ENCODE peak calls at places on chromosomes 13 and 19, in four cellular contexts. Q, J, W and P are unnamed samples.

GRCh38 chr13:40595693-40596092 is 70.7 kb downstream of the FOXO1 start:
- DNase-seq in J (no peak), Q (no peak), W (no peak), P (no peak)

GRCh38 chr19:38250821-38251563 is 5.2 kb downstream of the PPP1R14A start:
- DNase-seq in Q (peak), J (peak), W (peak), P (no peak)

GRCh38 chr19:19406878-19407639 is 1.6 kb downstream of the GATAD2A start:
- DNase-seq in W (no peak), J (peak), Q (peak), P (peak)

GRCh38 chr13:35356572-35356971 is 119.9 kb downstream of the MAB21L1 start:
- DNase-seq in W (no peak), Q (no peak), J (no peak), P (no peak)

GRCh38 chr13:45364876-45365557 is 24.0 kb upstream of the TPT1 start:
- DNase-seq in J (no peak), Q (no peak), W (no peak), P (no peak)

GRCh38 chr13:100409132-100409531 is 179.5 kb downstream of the GGACT start:
- DNase-seq in J (no peak), Q (no peak), W (no peak), P (no peak)

GRCh38 chr13:65653548-65654078 is 1576.5 kb downstream of the PCDH9 start:
- DNase-seq in W (no peak), Q (no peak), J (no peak), P (no peak)

GRCh38 chr13:98089246-98089645 is 53.6 kb upstream of the FARP1 start:
- DNase-seq in W (no peak), J (no peak), Q (no peak), P (no peak)

DNA sequence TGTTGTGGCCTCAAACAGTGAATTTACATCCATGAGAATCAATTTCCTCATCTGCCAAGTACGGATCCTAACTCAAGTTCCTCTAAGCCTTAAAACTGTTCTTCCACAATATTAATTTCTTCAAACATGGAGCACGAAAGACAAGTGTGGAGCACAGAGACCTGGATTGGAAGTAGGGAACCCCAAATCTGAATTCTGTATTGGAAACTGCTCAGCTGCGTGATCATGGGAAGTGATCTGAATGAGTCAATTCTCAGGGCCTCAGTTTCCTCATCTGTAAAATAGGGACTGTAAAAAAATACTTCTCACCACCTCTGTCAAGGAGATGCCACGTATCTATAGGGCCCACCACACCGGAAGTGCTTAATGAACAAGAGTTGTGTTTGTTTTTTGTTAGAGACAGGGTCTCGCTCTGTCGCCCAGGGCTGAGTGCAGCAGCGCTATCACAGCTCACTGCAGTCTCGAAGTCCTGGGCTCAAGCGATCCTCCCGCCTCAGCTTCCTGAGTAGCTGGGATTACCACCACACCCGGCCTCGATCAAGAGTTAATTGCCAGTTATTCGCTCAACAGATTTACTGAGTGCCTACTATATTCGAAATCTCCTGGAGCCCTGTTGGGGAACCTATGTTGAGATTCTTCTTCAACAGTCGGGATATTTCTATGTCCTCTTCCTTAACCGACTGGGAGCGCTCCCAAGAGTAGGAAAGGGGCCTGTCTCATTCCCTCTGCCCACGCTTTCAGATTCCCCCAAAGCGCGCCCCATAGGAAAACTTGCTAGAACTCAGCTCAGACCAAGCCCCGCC is 1.6 kb downstream of the SERTAD3 start:
- DNase-seq in W (no peak), J (no peak), Q (no peak), P (no peak)
- TF ChIP-seq POLR2A in W (no peak), J (no peak), Q (no peak), P (no peak)

DNA sequence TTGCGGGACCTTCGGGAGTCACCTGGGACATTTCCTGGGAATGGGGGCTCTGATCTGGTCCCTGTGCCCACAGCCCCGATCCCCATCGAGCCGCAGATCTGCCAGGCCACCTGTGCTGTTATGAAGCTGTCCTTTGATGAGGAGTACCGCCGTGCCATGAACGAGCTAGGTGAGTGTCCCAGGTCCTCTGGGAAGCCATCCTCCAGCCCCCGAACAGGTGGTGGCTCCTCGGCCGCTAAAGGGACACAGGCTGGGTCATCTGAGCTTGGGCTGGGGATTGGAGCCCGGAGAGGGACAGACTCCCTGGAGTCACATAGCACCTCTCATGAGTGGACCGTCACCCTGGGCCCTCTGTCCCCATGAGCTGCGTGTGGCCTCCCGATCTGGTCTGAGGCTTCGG is 8.0 kb downstream of the APC2 start:
- DNase-seq in W (no peak), J (no peak), Q (no peak), P (no peak)
- TF ChIP-seq POLR2A in W (no peak), J (no peak), Q (no peak), P (no peak)

DNA sequence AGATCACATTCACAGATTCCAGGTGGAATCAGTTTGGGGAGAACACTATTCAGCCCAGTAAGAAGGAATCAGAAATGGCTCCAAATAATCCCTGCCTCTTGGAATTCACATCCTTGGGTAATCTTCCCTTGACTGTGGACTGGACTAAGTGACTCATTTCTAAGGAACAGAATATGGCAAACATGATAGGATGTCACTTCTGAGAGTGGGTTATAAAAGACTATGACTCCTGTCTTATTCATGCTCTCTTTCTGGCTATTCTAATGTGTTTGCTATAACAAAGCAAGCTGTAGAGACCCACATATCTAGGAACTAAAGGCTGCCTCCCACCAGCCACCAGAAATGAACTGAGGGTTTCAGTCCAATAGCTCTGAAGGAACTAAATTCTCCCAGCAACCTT is 37.8 kb downstream of the MBD3L2B start:
- DNase-seq in Q (no peak), W (no peak), J (no peak), P (no peak)
- TF ChIP-seq POLR2A in Q (no peak), W (no peak), J (no peak), P (no peak)

DNA sequence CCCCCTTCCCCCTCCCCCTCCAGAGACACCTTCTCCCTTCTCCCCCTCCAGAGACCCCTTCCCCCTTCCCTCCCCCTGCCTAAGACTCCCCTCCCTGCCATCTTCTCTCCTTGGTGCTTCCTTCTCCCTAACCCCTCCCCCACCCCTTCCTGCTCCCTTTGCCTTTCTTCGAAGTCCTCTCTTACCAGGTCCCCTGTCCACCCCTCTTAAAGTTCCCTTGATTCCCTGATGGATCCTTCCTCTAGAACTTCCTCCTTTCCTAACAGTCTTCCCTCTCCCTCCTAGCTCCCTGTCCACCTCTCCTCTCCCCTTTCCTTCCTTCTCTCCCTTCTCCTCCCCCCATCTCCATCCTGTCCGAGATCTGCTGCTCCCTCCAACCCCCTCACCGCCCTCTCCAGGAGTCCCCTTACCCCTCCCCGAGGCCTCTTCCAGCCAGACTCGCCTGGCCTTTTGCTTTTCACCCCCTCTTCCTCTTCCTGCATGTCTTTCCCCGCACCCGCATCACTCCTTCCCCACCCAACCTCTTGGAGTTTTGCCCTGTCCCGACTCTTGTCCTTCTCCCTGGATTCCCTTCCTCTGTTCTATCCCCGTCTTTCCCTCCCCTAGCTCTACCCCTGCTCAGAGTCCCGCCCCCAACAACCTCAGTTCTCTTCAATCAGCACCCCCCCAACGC is 3.1 kb downstream of the TNFSF9 start:
- DNase-seq in J (no peak), Q (no peak), W (no peak), P (no peak)
- TF ChIP-seq POLR2A in J (no peak), Q (no peak), W (no peak), P (no peak)

DNA sequence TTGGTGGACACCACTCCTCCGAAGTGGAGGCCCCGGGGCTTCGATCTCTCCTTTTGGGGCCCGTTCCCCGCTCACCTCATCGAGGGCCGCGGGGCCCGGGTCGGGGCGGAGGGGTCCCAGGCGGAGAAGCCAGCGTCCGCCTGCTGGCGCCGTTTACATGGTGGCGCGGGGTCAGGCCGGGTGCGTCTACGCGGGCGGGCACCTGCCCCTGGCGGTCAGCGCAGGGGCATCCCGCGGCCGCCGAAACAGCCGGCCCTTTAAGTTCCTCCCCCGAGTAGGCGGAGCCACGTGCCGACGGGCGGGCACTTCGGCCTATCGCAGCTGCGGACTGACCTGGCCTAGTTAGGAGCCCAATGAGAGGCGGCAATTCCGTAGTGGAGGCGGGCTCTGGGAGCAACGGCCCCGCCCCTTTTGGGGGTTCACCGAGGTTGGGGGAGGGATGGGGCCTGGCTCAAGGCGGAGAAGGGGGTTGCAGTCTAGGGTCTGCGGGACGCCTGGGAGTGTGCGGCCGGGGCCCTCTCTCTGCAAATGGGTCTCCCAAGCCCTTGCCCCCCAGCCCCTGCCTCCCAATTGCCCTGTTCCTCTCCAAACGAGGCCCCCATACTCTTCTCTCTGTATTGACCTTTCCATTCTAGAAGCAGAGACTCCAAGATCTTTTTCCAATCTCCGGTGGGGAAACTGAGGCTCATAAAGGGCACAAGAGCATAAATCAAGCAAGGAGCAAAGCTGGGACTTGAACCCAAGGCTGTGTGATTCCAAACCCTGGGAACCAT is at the start of gene ABHD8:
- DNase-seq in J (peak), Q (peak), W (peak), P (peak)
- TF ChIP-seq POLR2A in J (no peak), Q (no peak), W (no peak), P (peak)

DNA sequence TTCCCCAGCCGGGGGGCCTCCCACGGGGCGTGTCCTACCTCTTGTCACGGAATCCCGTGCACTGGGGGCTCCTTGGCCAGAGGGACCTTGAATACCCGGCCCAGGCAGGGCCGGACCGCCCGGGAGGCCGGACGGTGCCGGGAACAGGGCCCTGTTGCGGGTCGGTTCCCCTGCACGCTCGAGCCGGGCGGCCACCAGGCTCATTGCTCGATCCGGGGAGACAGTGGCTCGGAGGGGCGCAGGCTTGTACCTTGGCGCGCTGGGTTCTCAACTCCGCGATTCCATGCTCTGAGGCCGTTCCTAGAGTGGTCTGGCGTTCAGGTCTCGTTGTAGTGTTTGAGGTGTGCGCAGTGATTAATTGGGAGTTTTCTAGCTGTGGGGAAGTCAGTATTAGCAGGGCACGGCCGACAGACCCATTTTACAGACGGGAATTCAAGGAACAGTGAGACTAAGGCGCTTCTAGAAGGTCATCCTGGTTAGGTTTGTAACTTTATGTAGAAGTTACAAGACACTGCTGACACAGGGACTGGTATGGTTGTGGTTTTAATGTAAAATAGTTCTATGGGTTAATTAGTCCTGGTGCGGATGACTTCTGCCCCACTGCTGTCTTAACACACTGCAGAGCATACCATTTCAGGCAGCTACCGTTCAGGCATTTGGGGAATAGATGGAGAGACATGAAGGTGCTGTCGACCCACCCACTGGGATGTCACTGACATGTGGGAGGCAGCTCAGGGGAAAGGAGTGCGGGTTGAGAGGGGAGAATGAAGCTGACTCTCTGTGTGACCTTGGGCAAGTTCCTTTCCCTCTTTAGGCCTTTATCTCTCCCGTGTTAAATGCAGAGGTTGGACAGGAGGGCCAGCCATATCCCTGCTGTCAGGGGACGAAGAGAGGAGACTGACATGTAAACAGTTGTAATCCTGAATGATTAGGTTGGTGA is 590 bp downstream of the CLPTM1 start:
- DNase-seq in Q (no peak), J (no peak), W (no peak), P (peak)
- TF ChIP-seq POLR2A in Q (no peak), J (no peak), W (no peak), P (no peak)

DNA sequence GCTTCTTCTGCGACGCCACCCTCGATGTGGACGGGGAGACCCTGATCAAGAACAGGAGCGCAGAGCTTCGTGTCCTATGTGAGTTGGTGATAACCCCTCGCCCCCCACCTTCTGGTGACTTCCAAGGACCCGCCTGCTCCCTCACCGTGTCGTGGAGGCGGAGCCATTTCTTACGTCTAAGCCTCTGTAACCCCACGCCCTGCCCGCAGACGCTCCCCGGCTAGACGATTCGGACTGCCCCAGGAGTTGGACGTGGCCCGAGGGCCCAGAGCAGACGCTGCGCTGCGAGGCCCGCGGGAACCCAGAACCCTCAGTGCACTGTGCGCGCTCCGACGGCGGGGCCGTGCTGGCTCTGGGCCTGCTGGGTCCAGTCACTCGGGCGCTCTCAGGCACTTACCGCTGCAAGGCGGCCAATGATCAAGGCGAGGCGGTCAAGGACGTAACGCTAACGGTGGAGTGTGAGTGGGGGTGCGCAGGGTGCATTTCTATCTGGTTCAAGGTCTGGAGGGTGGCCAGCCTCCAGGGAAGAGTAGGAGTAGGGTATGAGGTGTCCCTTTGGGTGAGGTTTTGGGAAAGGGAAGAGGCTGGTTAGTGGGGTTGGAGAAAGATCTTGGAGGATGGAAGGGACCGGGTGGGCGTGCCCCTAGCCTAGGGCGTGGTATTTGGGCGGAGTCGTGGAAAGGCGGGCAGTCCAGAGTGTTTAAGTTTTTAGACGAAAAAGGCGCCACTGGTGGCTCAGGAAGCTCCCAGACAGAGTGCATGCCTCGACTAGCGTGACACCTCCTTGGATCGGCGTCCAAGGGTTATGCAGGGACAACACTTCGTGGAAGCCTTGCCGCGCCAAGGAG is 3.3 kb downstream of the ICAM5 start:
- DNase-seq in W (no peak), J (no peak), Q (peak), P (peak)
- TF ChIP-seq POLR2A in W (no peak), J (no peak), Q (no peak), P (no peak)

GRCh38 chr19:16892438-16892837 is 3.6 kb downstream of the F2RL3 start:
- DNase-seq in W (no peak), Q (no peak), J (no peak), P (no peak)
- TF ChIP-seq POLR2A in W (no peak), Q (no peak), J (no peak), P (no peak)